ENCODE peak calls at places on chromosomes 6 and 20, in seven cellular contexts. Z is T-helper 1 cell; L is stimulated activated naive CD4-positive, alpha-beta T cell treated with Interleukin-2 at 50 U/mL for 16 hours; P is Peyer's patch; M is NCI-H1105; X is NCI-H1092 treated with DMSO at 0.1 percent for 48 hours; U is NCI-H2081. T is an unnamed sample.

GRCh38 chr20:8583209-8584106 is 451.4 kb downstream of the PLCB1 start:
- DNase-seq in Z (no peak), L (no peak), P (no peak), M (no peak), X (no peak), U (no peak), T (no peak)

GRCh38 chr20:34316191-34316814 is 13.1 kb upstream of the AHCY start:
- DNase-seq in Z (no peak), L (no peak), P (no peak), M (no peak), X (no peak), U (no peak), T (no peak)

GRCh38 chr20:52049001-52049731 is 142.4 kb downstream of the ZFP64 start:
- DNase-seq in Z (no peak), L (no peak), P (no peak), M (no peak), X (no peak), U (no peak), T (no peak)

GRCh38 chr6:39104528-39104927 is 10.5 kb downstream of the SAYSD1 start:
- DNase-seq in Z (no peak), L (no peak), P (no peak), M (no peak), X (no peak), U (no peak), T (no peak)

GRCh38 chr6:139378226-139378625 is 3.8 kb upstream of the CITED2 start:
- DNase-seq in Z (no peak), L (no peak), P (no peak), M (no peak), X (no peak), U (no peak), T (no peak)

GRCh38 chr6:72770959-72771358 is 149.1 kb downstream of the KCNQ5 start:
- DNase-seq in Z (no peak), L (no peak), P (no peak), M (no peak), X (no peak), U (no peak), T (no peak)

GRCh38 chr6:108592371-108593337 is 31.9 kb downstream of the FOXO3 start:
- DNase-seq in Z (peak; percentile 37), L (peak; percentile 15), P (peak; percentile 89), M (no peak), X (no peak), U (no peak), T (peak; percentile 31)

GRCh38 chr6:164409309-164410009 is 899.9 kb downstream of the C6orf118 start:
- DNase-seq in Z (no peak), L (no peak), P (no peak), M (no peak), X (no peak), U (no peak), T (no peak)

GRCh38 chr6:10685092-10685769 is 9.2 kb downstream of the C6orf52 start:
- DNase-seq in Z (no peak), L (no peak), P (no peak), M (no peak), X (no peak), U (no peak), T (no peak)

GRCh38 chr6:104951677-104952076 is 5.2 kb upstream of the LIN28B start:
- DNase-seq in Z (no peak), L (no peak), P (no peak), M (no peak), X (no peak), U (no peak), T (no peak)

GRCh38 chr6:162713926-162714759 is 13.4 kb downstream of the PRKN start:
- DNase-seq in Z (no peak), L (no peak), P (no peak), M (no peak), X (no peak), U (no peak), T (no peak)

GRCh38 chr6:64777941-64778785 is 928.9 kb downstream of the EYS start:
- DNase-seq in Z (no peak), L (no peak), P (no peak), M (no peak), X (no peak), U (no peak), T (no peak)

GRCh38 chr6:107386340-107386739 is 73.0 kb downstream of the PDSS2 start:
- DNase-seq in Z (no peak), L (no peak), P (no peak), M (no peak), X (no peak), U (no peak), T (no peak)